ENCODE peak calls at places on chromosome 20, in four cellular contexts. One of them, this sample, is unnamed.

GRCh38 chr20:1241456-1241855 is 15.6 kb downstream of the RAD21L1 start:
- DNase-seq in cardiac muscle cell: no peak
- DNase-seq in astrocyte: no peak
- DNase-seq in lower lobe of right lung: no peak
- DNase-seq in this sample: no peak

GRCh38 chr20:46901638-46902037 is 7.0 kb downstream of the EYA2 start:
- DNase-seq in cardiac muscle cell: no peak
- DNase-seq in astrocyte: no peak
- DNase-seq in lower lobe of right lung: no peak
- DNase-seq in this sample: peak; percentile 38

GRCh38 chr20:6665161-6665560 is 102.3 kb upstream of the BMP2 start:
- DNase-seq in cardiac muscle cell: no peak
- DNase-seq in astrocyte: no peak
- DNase-seq in lower lobe of right lung: no peak
- DNase-seq in this sample: no peak

GRCh38 chr20:270517-270916 is 13.0 kb downstream of the DEFB132 start:
- DNase-seq in cardiac muscle cell: no peak
- DNase-seq in astrocyte: no peak
- DNase-seq in lower lobe of right lung: no peak
- DNase-seq in this sample: no peak

GRCh38 chr20:46237221-46237620 is 71.1 kb downstream of the CDH22 start:
- DNase-seq in cardiac muscle cell: no peak
- DNase-seq in astrocyte: no peak
- DNase-seq in lower lobe of right lung: no peak
- DNase-seq in this sample: no peak

GRCh38 chr20:24722586-24722985 is 226.5 kb upstream of the CST7 start:
- DNase-seq in cardiac muscle cell: no peak
- DNase-seq in astrocyte: no peak
- DNase-seq in lower lobe of right lung: no peak
- DNase-seq in this sample: no peak

GRCh38 chr20:37901667-37902503 is 1.0 kb upstream of the VSTM2L start:
- DNase-seq in cardiac muscle cell: peak; percentile 75
- DNase-seq in astrocyte: peak; percentile 64
- DNase-seq in lower lobe of right lung: no peak
- DNase-seq in this sample: peak; percentile 24

GRCh38 chr20:46000571-46001145 is 8.1 kb upstream of the MMP9 start:
- DNase-seq in cardiac muscle cell: peak; percentile 35
- DNase-seq in astrocyte: no peak
- DNase-seq in lower lobe of right lung: peak; percentile 20
- DNase-seq in this sample: no peak

GRCh38 chr20:33948480-33948879 is 45.2 kb upstream of the RALY start:
- DNase-seq in cardiac muscle cell: no peak
- DNase-seq in astrocyte: no peak
- DNase-seq in lower lobe of right lung: no peak
- DNase-seq in this sample: no peak

GRCh38 chr20:43749734-43750294 is 23.0 kb upstream of the GTSF1L start:
- DNase-seq in cardiac muscle cell: peak; percentile 79
- DNase-seq in astrocyte: no peak
- DNase-seq in lower lobe of right lung: peak; percentile 89
- DNase-seq in this sample: no peak

GRCh38 chr20:31718952-31719643 is 3.6 kb downstream of the BCL2L1 start:
- DNase-seq in cardiac muscle cell: no peak
- DNase-seq in astrocyte: no peak
- DNase-seq in lower lobe of right lung: no peak
- DNase-seq in this sample: peak; percentile 77

GRCh38 chr20:40265872-40266533 is 423.0 kb downstream of the MAFB start:
- DNase-seq in cardiac muscle cell: peak; percentile 45
- DNase-seq in astrocyte: no peak
- DNase-seq in lower lobe of right lung: no peak
- DNase-seq in this sample: no peak

GRCh38 chr20:46230811-46231282 is 77.5 kb downstream of the CDH22 start:
- DNase-seq in cardiac muscle cell: peak; percentile 83
- DNase-seq in astrocyte: peak; percentile 15
- DNase-seq in lower lobe of right lung: no peak
- DNase-seq in this sample: peak; percentile 39

GRCh38 chr20:23257848-23258746 is 92.5 kb upstream of the NXT1 start:
- DNase-seq in cardiac muscle cell: no peak
- DNase-seq in astrocyte: peak; percentile 88
- DNase-seq in lower lobe of right lung: no peak
- DNase-seq in this sample: peak; percentile 64

GRCh38 chr20:47125553-47126373 is 230.7 kb downstream of the ZMYND8 start:
- DNase-seq in cardiac muscle cell: peak; percentile 17
- DNase-seq in astrocyte: peak; percentile 43
- DNase-seq in lower lobe of right lung: no peak
- DNase-seq in this sample: peak; percentile 86

GRCh38 chr20:16293590-16293989 is 279.7 kb downstream of the KIF16B start:
- DNase-seq in cardiac muscle cell: no peak
- DNase-seq in astrocyte: no peak
- DNase-seq in lower lobe of right lung: no peak
- DNase-seq in this sample: peak; percentile 70

GRCh38 chr20:11850901-11851300 is 66.8 kb upstream of the BTBD3 start:
- DNase-seq in cardiac muscle cell: no peak
- DNase-seq in astrocyte: peak; percentile 59
- DNase-seq in lower lobe of right lung: no peak
- DNase-seq in this sample: peak; percentile 68

GRCh38 chr20:25296094-25297093 is 48.5 kb downstream of the PYGB start:
- DNase-seq in cardiac muscle cell: peak; percentile 40
- DNase-seq in astrocyte: no peak
- DNase-seq in lower lobe of right lung: no peak
- DNase-seq in this sample: no peak

GRCh38 chr20:17556842-17557674 is 12.8 kb upstream of the DSTN start:
- DNase-seq in cardiac muscle cell: no peak
- DNase-seq in astrocyte: peak; percentile 56
- DNase-seq in lower lobe of right lung: peak; percentile 74
- DNase-seq in this sample: no peak

GRCh38 chr20:17571153-17571527 is 1.3 kb downstream of the DSTN start:
- DNase-seq in cardiac muscle cell: no peak
- DNase-seq in astrocyte: no peak
- DNase-seq in lower lobe of right lung: no peak
- DNase-seq in this sample: no peak

GRCh38 chr20:25017257-25017803 is 24.8 kb upstream of the APMAP start:
- DNase-seq in cardiac muscle cell: no peak
- DNase-seq in astrocyte: no peak
- DNase-seq in lower lobe of right lung: peak; percentile 89
- DNase-seq in this sample: peak; percentile 77

GRCh38 chr20:62824476-62825287 is 7.8 kb downstream of the COL9A3 start:
- DNase-seq in cardiac muscle cell: peak; percentile 68
- DNase-seq in astrocyte: no peak
- DNase-seq in lower lobe of right lung: no peak
- DNase-seq in this sample: no peak

GRCh38 chr20:776165-776564 is 7.9 kb upstream of the SLC52A3 start:
- DNase-seq in cardiac muscle cell: no peak
- DNase-seq in astrocyte: no peak
- DNase-seq in lower lobe of right lung: no peak
- DNase-seq in this sample: no peak

GRCh38 chr20:38787870-38788269 is 17.6 kb upstream of the PPP1R16B start:
- DNase-seq in cardiac muscle cell: no peak
- DNase-seq in astrocyte: no peak
- DNase-seq in lower lobe of right lung: no peak
- DNase-seq in this sample: no peak

GRCh38 chr20:63682384-63683139 is 13.9 kb upstream of the TNFRSF6B start:
- DNase-seq in cardiac muscle cell: no peak
- DNase-seq in astrocyte: peak; percentile 97
- DNase-seq in lower lobe of right lung: no peak
- DNase-seq in this sample: peak; percentile 98

GRCh38 chr20:5715068-5715841 is 34.9 kb upstream of the SHLD1 start:
- DNase-seq in cardiac muscle cell: no peak
- DNase-seq in astrocyte: no peak
- DNase-seq in lower lobe of right lung: no peak
- DNase-seq in this sample: peak; percentile 41

GRCh38 chr20:4018015-4018748 is 2.8 kb upstream of the RNF24 start:
- DNase-seq in cardiac muscle cell: no peak
- DNase-seq in astrocyte: peak; percentile 29
- DNase-seq in lower lobe of right lung: no peak
- DNase-seq in this sample: peak; percentile 77

GRCh38 chr20:32482251-32483220 is 102.6 kb downstream of the NOL4L start:
- DNase-seq in cardiac muscle cell: peak; percentile 67
- DNase-seq in astrocyte: no peak
- DNase-seq in lower lobe of right lung: peak; percentile 78
- DNase-seq in this sample: no peak

DNA sequence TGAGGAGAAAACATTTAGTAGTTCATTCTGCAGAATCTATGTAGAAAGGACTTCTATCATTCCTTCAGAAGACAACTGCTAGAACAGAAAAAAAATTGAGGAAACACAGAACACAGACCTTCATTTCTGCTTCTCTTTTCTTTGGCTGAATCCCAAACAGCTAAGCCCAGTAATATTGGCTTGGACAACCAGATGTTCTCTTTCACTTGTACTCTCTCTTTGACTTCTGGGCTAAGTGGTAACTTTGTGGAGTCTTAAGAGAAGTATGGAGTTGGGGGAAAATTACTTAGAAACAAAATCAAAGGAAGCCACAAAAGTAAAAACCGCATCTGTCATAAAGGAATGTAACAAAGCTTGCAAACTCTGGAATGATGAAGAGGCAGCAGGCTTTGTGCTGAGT is 587.5 kb downstream of the CBLN4 start:
- DNase-seq in cardiac muscle cell: no peak
- DNase-seq in astrocyte: peak; percentile 15
- DNase-seq in lower lobe of right lung: no peak
- DNase-seq in this sample: no peak
- H3K27ac ChIP-seq in cardiac muscle cell: no peak overlapping the region
- H3K27ac ChIP-seq in astrocyte: no peak overlapping the region
- H3K27ac ChIP-seq in lower lobe of right lung: no peak overlapping the region
- H3K27ac ChIP-seq in this sample: no peak overlapping the region

DNA sequence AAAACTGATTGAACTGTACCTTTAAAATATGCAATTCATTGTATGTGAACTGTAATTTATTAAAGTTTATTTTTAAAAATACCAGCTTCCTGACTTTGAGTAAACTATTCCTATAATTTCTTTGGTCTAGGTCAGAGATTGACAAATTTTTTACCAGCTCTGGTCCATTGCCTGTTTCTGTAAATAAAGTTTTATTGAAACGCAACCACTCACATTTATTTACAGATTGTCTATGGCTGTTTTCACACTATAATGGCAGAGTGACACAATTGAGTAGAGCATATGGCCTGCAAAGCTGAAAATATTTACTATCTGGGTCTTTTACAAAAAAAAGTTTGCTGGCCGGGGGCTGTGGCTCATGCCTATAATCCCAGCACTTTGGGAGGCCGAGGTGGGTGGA is 33.0 kb upstream of the NFATC2 start:
- DNase-seq in cardiac muscle cell: no peak
- DNase-seq in astrocyte: no peak
- DNase-seq in lower lobe of right lung: no peak
- DNase-seq in this sample: no peak
- TF ChIP-seq CTCF in cardiac muscle cell: no peak
- TF ChIP-seq CTCF in astrocyte: no peak
- TF ChIP-seq CTCF in lower lobe of right lung: no peak
- TF ChIP-seq CTCF in this sample: no peak

GRCh38 chr20:61414455-61414991 is 162.5 kb downstream of the CDH4 start:
- DNase-seq in cardiac muscle cell: no peak
- DNase-seq in astrocyte: no peak
- DNase-seq in lower lobe of right lung: no peak
- DNase-seq in this sample: no peak

GRCh38 chr20:61413752-61414151 is 161.7 kb downstream of the CDH4 start:
- DNase-seq in cardiac muscle cell: no peak
- DNase-seq in astrocyte: no peak
- DNase-seq in lower lobe of right lung: no peak
- DNase-seq in this sample: no peak

GRCh38 chr20:61407561-61407960 is 155.5 kb downstream of the CDH4 start:
- DNase-seq in cardiac muscle cell: no peak
- DNase-seq in astrocyte: peak; percentile 17
- DNase-seq in lower lobe of right lung: no peak
- DNase-seq in this sample: no peak

GRCh38 chr20:61408951-61409740 is 157.1 kb downstream of the CDH4 start:
- DNase-seq in cardiac muscle cell: no peak
- DNase-seq in astrocyte: no peak
- DNase-seq in lower lobe of right lung: no peak
- DNase-seq in this sample: no peak

DNA sequence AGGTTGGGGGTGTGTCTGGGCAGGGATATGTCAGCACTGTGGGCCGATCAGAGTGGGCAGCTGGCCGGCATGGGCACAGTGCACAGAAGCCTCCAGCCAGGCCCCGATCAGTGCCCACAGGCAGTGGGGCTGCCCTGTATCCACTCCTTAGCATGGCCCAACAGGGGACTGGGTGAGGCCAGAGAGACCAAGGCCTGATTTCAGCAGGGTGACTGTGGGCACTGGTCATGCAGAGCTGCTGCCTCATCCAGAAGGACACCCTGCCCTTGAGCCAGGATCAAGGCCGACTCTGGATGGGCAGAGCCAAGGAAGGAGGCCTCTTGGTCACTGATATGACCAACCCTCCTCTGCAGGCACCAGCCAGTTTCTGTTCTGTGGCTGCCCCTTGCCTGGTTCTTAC is 159.7 kb downstream of the CDH4 start:
- DNase-seq in cardiac muscle cell: no peak
- DNase-seq in astrocyte: no peak
- DNase-seq in lower lobe of right lung: no peak
- DNase-seq in this sample: no peak
- H3K4me1 ChIP-seq in cardiac muscle cell: no peaks in the 10 kb centered on the region
- H3K4me1 ChIP-seq in astrocyte: no peaks in the 10 kb centered on the region
- H3K4me1 ChIP-seq in lower lobe of right lung: no peaks in the 10 kb centered on the region
- H3K4me1 ChIP-seq in this sample: no peaks in the 10 kb centered on the region

DNA sequence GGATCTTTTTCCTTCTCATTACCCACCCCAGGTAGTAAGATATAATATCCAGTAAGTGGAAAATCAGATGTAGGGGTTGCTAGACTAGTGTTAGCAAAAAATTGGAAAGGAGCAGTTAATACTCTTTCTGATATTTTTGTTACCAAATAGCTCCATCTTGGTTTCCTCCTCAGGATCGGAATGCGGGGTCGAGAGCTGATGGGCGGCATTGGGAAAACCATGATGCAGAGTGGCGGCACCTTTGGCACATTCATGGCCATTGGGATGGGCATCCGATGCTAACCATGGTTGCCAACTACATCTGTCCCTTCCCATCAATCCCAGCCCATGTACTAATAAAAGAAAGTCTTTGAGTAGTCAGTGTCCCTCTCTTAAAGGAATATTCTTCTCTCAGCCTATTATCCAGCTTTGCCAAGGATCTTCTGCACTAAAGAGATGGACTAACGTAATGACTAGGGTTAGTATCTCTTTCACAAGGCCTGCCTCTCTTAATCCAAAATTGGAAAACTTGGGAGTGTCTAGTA is 1.5 kb downstream of the ROMO1 start:
- DNase-seq in cardiac muscle cell: no peak
- DNase-seq in astrocyte: no peak
- DNase-seq in lower lobe of right lung: no peak
- DNase-seq in this sample: no peak
- H3K27ac ChIP-seq in cardiac muscle cell: peak overlapping the region; percentile 92
- H3K27ac ChIP-seq in astrocyte: no peak overlapping the region
- H3K27ac ChIP-seq in lower lobe of right lung: no peak overlapping the region
- H3K27ac ChIP-seq in this sample: no peak overlapping the region

GRCh38 chr20:35699127-35699913 is at the start of the genes NFS1 and ROMO1:
- DNase-seq in cardiac muscle cell: peak; percentile 95
- DNase-seq in astrocyte: peak; percentile 66
- DNase-seq in lower lobe of right lung: peak; percentile 91
- DNase-seq in this sample: peak; percentile 62
- TF ChIP-seq CTCF in cardiac muscle cell: peak; percentile 30
- TF ChIP-seq CTCF in astrocyte: no peak
- TF ChIP-seq CTCF in lower lobe of right lung: peak; percentile 37
- TF ChIP-seq CTCF in this sample: peak; percentile 43